ENCODE peak calls at places on chromosomes 7 and 10, in five cellular contexts. L is esophagus squamous epithelium; W is spleen; Z is CD8-positive, alpha-beta T cell; X is thoracic aorta. F is an unnamed sample.

GRCh38 chr10:124593431-124593985 is 131.9 kb downstream of the LHPP start:
- DNase-seq in W (peak; percentile 73), Z (no peak), X (no peak), L (no peak), F (no peak)

GRCh38 chr10:72337039-72337629 is 17.6 kb downstream of the DNAJB12 start:
- DNase-seq in W (peak; percentile 94), L (no peak), Z (peak; percentile 85), X (peak; percentile 54), F (peak; percentile 45)

GRCh38 chr7:34165466-34165865 is 260.1 kb downstream of the BMPER start:
- DNase-seq in L (no peak), X (no peak), W (no peak), Z (no peak), F (no peak)

GRCh38 chr10:119189811-119190282 is 11.2 kb upstream of the PRDX3 start:
- DNase-seq in L (no peak), X (no peak), W (no peak), Z (no peak), F (no peak)

GRCh38 chr10:119360181-119360921 is 153.0 kb downstream of the GRK5 start:
- DNase-seq in L (no peak), X (no peak), W (peak; percentile 76), Z (no peak), F (no peak)

GRCh38 chr7:138527746-138528223 is 67.7 kb downstream of the TRIM24 start:
- DNase-seq in X (no peak), Z (no peak), W (no peak), L (no peak), F (no peak)

GRCh38 chr7:36153571-36154097 is 580 bp downstream of the EEPD1 start:
- DNase-seq in W (peak; percentile 95), X (no peak), Z (peak; percentile 61), L (no peak), F (no peak)

GRCh38 chr7:36019538-36019937 is 133.5 kb upstream of the EEPD1 start:
- DNase-seq in Z (no peak), W (no peak), X (no peak), L (no peak), F (no peak)

GRCh38 chr7:18792866-18793595 is 297.5 kb downstream of the HDAC9 start:
- DNase-seq in X (no peak), L (no peak), Z (no peak), W (no peak), F (no peak)

GRCh38 chr7:145064114-145064513 is 228.3 kb upstream of the TPK1 start:
- DNase-seq in X (no peak), L (no peak), Z (no peak), W (no peak), F (no peak)

GRCh38 chr10:70853031-70853430 is 35.3 kb downstream of the PCBD1 start:
- DNase-seq in L (no peak), X (no peak), Z (no peak), W (no peak), F (no peak)

GRCh38 chr10:52779541-52780390 is 7.2 kb upstream of the MBL2 start:
- DNase-seq in Z (no peak), X (no peak), W (no peak), L (no peak), F (no peak)

GRCh38 chr10:120966657-120967045 is 115.5 kb downstream of the WDR11 start:
- DNase-seq in L (no peak), W (no peak), Z (no peak), X (no peak), F (no peak)

DNA sequence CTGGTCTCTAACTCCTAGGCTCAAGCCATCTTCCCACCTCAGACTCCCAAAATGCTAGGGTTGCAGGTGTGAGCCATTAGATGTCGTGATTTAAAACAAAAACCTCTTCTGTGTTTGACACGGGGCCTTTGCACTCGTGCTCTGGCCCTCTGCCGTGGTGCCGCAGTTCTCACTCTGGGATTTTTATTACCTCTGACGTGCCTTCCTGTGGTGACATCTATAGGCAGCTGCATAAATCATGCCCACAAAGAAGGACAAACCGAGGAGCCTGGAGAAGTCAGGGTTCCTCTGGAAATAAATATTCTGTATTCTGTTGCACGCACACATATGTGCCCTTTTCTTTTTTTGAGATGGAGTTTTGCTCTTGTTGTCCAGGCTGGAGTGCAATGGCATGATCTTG is 25.9 kb upstream of the OCM start:
- DNase-seq in W (no peak), Z (no peak), L (no peak), X (no peak), F (no peak)
- H3K27ac ChIP-seq in W (no peak overlapping the region), Z (no peak overlapping the region), L (no peak overlapping the region), X (no peak overlapping the region), F (no peak overlapping the region)

GRCh38 chr10:48722153-48722861 is 37.6 kb downstream of the WDFY4 start:
- DNase-seq in W (no peak), L (no peak), X (no peak), Z (no peak), F (no peak)
- H3K4me1 ChIP-seq in W (peaks cover 46% of the 10 kb centered on the region), L (no peaks in the 10 kb centered on the region), X (peaks cover 4% of the 10 kb centered on the region), Z (no peaks in the 10 kb centered on the region), F (no peaks in the 10 kb centered on the region)

DNA sequence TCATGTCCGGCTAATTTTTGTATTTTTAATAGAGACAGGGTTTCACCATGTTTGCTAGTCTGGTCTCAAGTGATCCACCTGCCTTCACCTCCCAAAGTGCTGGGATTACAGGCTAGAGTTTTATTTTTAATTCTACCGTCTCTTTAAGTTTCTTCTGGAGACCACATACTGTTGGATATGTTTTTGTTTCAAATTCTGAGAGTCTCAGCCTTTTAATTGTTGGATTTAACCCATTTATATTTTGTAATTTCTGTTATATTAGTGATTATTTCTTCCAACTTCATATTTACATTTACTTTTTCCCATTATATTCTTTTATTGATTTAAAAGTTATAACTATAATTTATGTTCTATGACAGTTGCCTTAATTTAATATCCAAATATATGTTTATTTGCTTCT is 139.4 kb downstream of the BMS1 start:
- DNase-seq in L (no peak), X (no peak), W (no peak), Z (no peak), F (no peak)
- H3K36me3 ChIP-seq in L (no peaks in the 10 kb centered on the region), X (no peaks in the 10 kb centered on the region), W (no peaks in the 10 kb centered on the region), Z (no peaks in the 10 kb centered on the region), F (no peaks in the 10 kb centered on the region)

GRCh38 chr10:117677239-117677638 is 134.7 kb downstream of the EMX2 start:
- DNase-seq in W (no peak), Z (no peak), X (no peak), L (no peak), F (no peak)
- H3K27ac ChIP-seq in W (no peak overlapping the region), Z (no peak overlapping the region), X (no peak overlapping the region), L (no peak overlapping the region), F (no peak overlapping the region)

GRCh38 chr10:80504897-80505465 is 32.7 kb upstream of the SH2D4B start:
- DNase-seq in Z (no peak), W (peak; percentile 78), X (no peak), L (no peak), F (no peak)
- H3K4me1 ChIP-seq in Z (peaks cover 62% of the 10 kb centered on the region), W (peaks cover 100% of the 10 kb centered on the region), X (peaks cover 40% of the 10 kb centered on the region), L (peaks cover 70% of the 10 kb centered on the region), F (peaks cover 55% of the 10 kb centered on the region)

GRCh38 chr10:102368072-102368471 is 27.4 kb upstream of the NFKB2 start:
- DNase-seq in L (no peak), X (no peak), Z (no peak), W (no peak), F (no peak)
- H3K36me3 ChIP-seq in L (peaks cover 60% of the 10 kb centered on the region), X (peaks cover 86% of the 10 kb centered on the region), Z (peaks cover 76% of the 10 kb centered on the region), W (peaks cover 98% of the 10 kb centered on the region), F (peaks cover 83% of the 10 kb centered on the region)